ENCODE peak calls at places on chromosome 3, in eight cellular contexts. One of them, this sample, is unnamed.

GRCh38 chr3:185942907-185943306 is 5.1 kb upstream of the TRA2B start:
- DNase-seq in SW480: no peak
- DNase-seq in NCI-H1105 treated with DMSO at 0.1 percent for 48 hours: no peak
- DNase-seq in nucleus accumbens: no peak
- DNase-seq in stimulated activated CD4-positive, alpha-beta T cell treated with anti-CD3 and anti-CD28 coated beads, Interleukin-1b, Interleukin-23, amount 100 ng/mL, for 4 hours: no peak
- DNase-seq in EL: no peak
- DNase-seq in NCI-H2081: no peak
- DNase-seq in AG04450: no peak
- DNase-seq in this sample: no peak

GRCh38 chr3:60207833-60208367 is 1043.4 kb downstream of the FHIT start:
- DNase-seq in SW480: no peak
- DNase-seq in NCI-H1105 treated with DMSO at 0.1 percent for 48 hours: no peak
- DNase-seq in nucleus accumbens: no peak
- DNase-seq in stimulated activated CD4-positive, alpha-beta T cell treated with anti-CD3 and anti-CD28 coated beads, Interleukin-1b, Interleukin-23, amount 100 ng/mL, for 4 hours: no peak
- DNase-seq in EL: no peak
- DNase-seq in NCI-H2081: no peak
- DNase-seq in AG04450: no peak
- DNase-seq in this sample: no peak

GRCh38 chr3:162142511-162142910 is 645.9 kb downstream of the OTOL1 start:
- DNase-seq in SW480: no peak
- DNase-seq in NCI-H1105 treated with DMSO at 0.1 percent for 48 hours: no peak
- DNase-seq in nucleus accumbens: no peak
- DNase-seq in stimulated activated CD4-positive, alpha-beta T cell treated with anti-CD3 and anti-CD28 coated beads, Interleukin-1b, Interleukin-23, amount 100 ng/mL, for 4 hours: no peak
- DNase-seq in EL: peak
- DNase-seq in NCI-H2081: no peak
- DNase-seq in AG04450: no peak
- DNase-seq in this sample: no peak

GRCh38 chr3:27507515-27508266 is 23.5 kb upstream of the SLC4A7 start:
- DNase-seq in SW480: peak
- DNase-seq in NCI-H1105 treated with DMSO at 0.1 percent for 48 hours: peak
- DNase-seq in nucleus accumbens: no peak
- DNase-seq in stimulated activated CD4-positive, alpha-beta T cell treated with anti-CD3 and anti-CD28 coated beads, Interleukin-1b, Interleukin-23, amount 100 ng/mL, for 4 hours: no peak
- DNase-seq in EL: no peak
- DNase-seq in NCI-H2081: peak
- DNase-seq in AG04450: no peak
- DNase-seq in this sample: no peak

GRCh38 chr3:71228156-71228885 is 355.2 kb downstream of the FOXP1 start:
- DNase-seq in SW480: no peak
- DNase-seq in NCI-H1105 treated with DMSO at 0.1 percent for 48 hours: peak
- DNase-seq in nucleus accumbens: no peak
- DNase-seq in stimulated activated CD4-positive, alpha-beta T cell treated with anti-CD3 and anti-CD28 coated beads, Interleukin-1b, Interleukin-23, amount 100 ng/mL, for 4 hours: no peak
- DNase-seq in EL: no peak
- DNase-seq in NCI-H2081: peak
- DNase-seq in AG04450: no peak
- DNase-seq in this sample: no peak

GRCh38 chr3:48684054-48684349 is 1.7 kb downstream of the NCKIPSD start:
- DNase-seq in SW480: no peak
- DNase-seq in NCI-H1105 treated with DMSO at 0.1 percent for 48 hours: no peak
- DNase-seq in nucleus accumbens: no peak
- DNase-seq in stimulated activated CD4-positive, alpha-beta T cell treated with anti-CD3 and anti-CD28 coated beads, Interleukin-1b, Interleukin-23, amount 100 ng/mL, for 4 hours: no peak
- DNase-seq in EL: no peak
- DNase-seq in NCI-H2081: no peak
- DNase-seq in AG04450: no peak
- DNase-seq in this sample: no peak

GRCh38 chr3:58116985-58117384 is 93.8 kb downstream of the DNASE1L3 start:
- DNase-seq in SW480: no peak
- DNase-seq in NCI-H1105 treated with DMSO at 0.1 percent for 48 hours: no peak
- DNase-seq in nucleus accumbens: no peak
- DNase-seq in stimulated activated CD4-positive, alpha-beta T cell treated with anti-CD3 and anti-CD28 coated beads, Interleukin-1b, Interleukin-23, amount 100 ng/mL, for 4 hours: no peak
- DNase-seq in EL: no peak
- DNase-seq in NCI-H2081: no peak
- DNase-seq in AG04450: no peak
- DNase-seq in this sample: no peak

GRCh38 chr3:52405601-52406115 is 39.2 kb downstream of the SEMA3G start:
- DNase-seq in SW480: no peak
- DNase-seq in NCI-H1105 treated with DMSO at 0.1 percent for 48 hours: no peak
- DNase-seq in nucleus accumbens: no peak
- DNase-seq in stimulated activated CD4-positive, alpha-beta T cell treated with anti-CD3 and anti-CD28 coated beads, Interleukin-1b, Interleukin-23, amount 100 ng/mL, for 4 hours: no peak
- DNase-seq in EL: no peak
- DNase-seq in NCI-H2081: no peak
- DNase-seq in AG04450: no peak
- DNase-seq in this sample: no peak

GRCh38 chr3:167350245-167350862 is 29.7 kb downstream of the ZBBX start:
- DNase-seq in SW480: peak
- DNase-seq in NCI-H1105 treated with DMSO at 0.1 percent for 48 hours: peak
- DNase-seq in nucleus accumbens: no peak
- DNase-seq in stimulated activated CD4-positive, alpha-beta T cell treated with anti-CD3 and anti-CD28 coated beads, Interleukin-1b, Interleukin-23, amount 100 ng/mL, for 4 hours: no peak
- DNase-seq in EL: no peak
- DNase-seq in NCI-H2081: peak
- DNase-seq in AG04450: no peak
- DNase-seq in this sample: no peak

GRCh38 chr3:164235239-164235728 is 843.0 kb downstream of the SI start:
- DNase-seq in SW480: no peak
- DNase-seq in NCI-H1105 treated with DMSO at 0.1 percent for 48 hours: no peak
- DNase-seq in nucleus accumbens: no peak
- DNase-seq in stimulated activated CD4-positive, alpha-beta T cell treated with anti-CD3 and anti-CD28 coated beads, Interleukin-1b, Interleukin-23, amount 100 ng/mL, for 4 hours: no peak
- DNase-seq in EL: no peak
- DNase-seq in NCI-H2081: no peak
- DNase-seq in AG04450: no peak
- DNase-seq in this sample: no peak

GRCh38 chr3:60269829-60270266 is 981.4 kb downstream of the FHIT start:
- DNase-seq in SW480: no peak
- DNase-seq in NCI-H1105 treated with DMSO at 0.1 percent for 48 hours: no peak
- DNase-seq in nucleus accumbens: no peak
- DNase-seq in stimulated activated CD4-positive, alpha-beta T cell treated with anti-CD3 and anti-CD28 coated beads, Interleukin-1b, Interleukin-23, amount 100 ng/mL, for 4 hours: no peak
- DNase-seq in EL: no peak
- DNase-seq in NCI-H2081: no peak
- DNase-seq in AG04450: no peak
- DNase-seq in this sample: no peak

GRCh38 chr3:124107074-124107473 is 115.2 kb upstream of the ROPN1 start:
- DNase-seq in SW480: no peak
- DNase-seq in NCI-H1105 treated with DMSO at 0.1 percent for 48 hours: no peak
- DNase-seq in nucleus accumbens: no peak
- DNase-seq in stimulated activated CD4-positive, alpha-beta T cell treated with anti-CD3 and anti-CD28 coated beads, Interleukin-1b, Interleukin-23, amount 100 ng/mL, for 4 hours: no peak
- DNase-seq in EL: no peak
- DNase-seq in NCI-H2081: no peak
- DNase-seq in AG04450: no peak
- DNase-seq in this sample: no peak

GRCh38 chr3:158330820-158331219 is 220.9 kb downstream of the RSRC1 start:
- DNase-seq in SW480: peak
- DNase-seq in NCI-H1105 treated with DMSO at 0.1 percent for 48 hours: no peak
- DNase-seq in nucleus accumbens: no peak
- DNase-seq in stimulated activated CD4-positive, alpha-beta T cell treated with anti-CD3 and anti-CD28 coated beads, Interleukin-1b, Interleukin-23, amount 100 ng/mL, for 4 hours: no peak
- DNase-seq in EL: peak
- DNase-seq in NCI-H2081: no peak
- DNase-seq in AG04450: no peak
- DNase-seq in this sample: no peak

GRCh38 chr3:46565607-46566039 is 479 bp downstream of the LRRC2 start:
- DNase-seq in SW480: peak
- DNase-seq in NCI-H1105 treated with DMSO at 0.1 percent for 48 hours: no peak
- DNase-seq in nucleus accumbens: no peak
- DNase-seq in stimulated activated CD4-positive, alpha-beta T cell treated with anti-CD3 and anti-CD28 coated beads, Interleukin-1b, Interleukin-23, amount 100 ng/mL, for 4 hours: no peak
- DNase-seq in EL: no peak
- DNase-seq in NCI-H2081: no peak
- DNase-seq in AG04450: no peak
- DNase-seq in this sample: no peak

GRCh38 chr3:147355104-147355854 is 51.1 kb downstream of the ZIC4 start:
- DNase-seq in SW480: no peak
- DNase-seq in NCI-H1105 treated with DMSO at 0.1 percent for 48 hours: no peak
- DNase-seq in nucleus accumbens: no peak
- DNase-seq in stimulated activated CD4-positive, alpha-beta T cell treated with anti-CD3 and anti-CD28 coated beads, Interleukin-1b, Interleukin-23, amount 100 ng/mL, for 4 hours: no peak
- DNase-seq in EL: no peak
- DNase-seq in NCI-H2081: no peak
- DNase-seq in AG04450: no peak
- DNase-seq in this sample: no peak

GRCh38 chr3:123907720-123908119 is 23.6 kb upstream of the MYLK start:
- DNase-seq in SW480: no peak
- DNase-seq in NCI-H1105 treated with DMSO at 0.1 percent for 48 hours: no peak
- DNase-seq in nucleus accumbens: no peak
- DNase-seq in stimulated activated CD4-positive, alpha-beta T cell treated with anti-CD3 and anti-CD28 coated beads, Interleukin-1b, Interleukin-23, amount 100 ng/mL, for 4 hours: no peak
- DNase-seq in EL: no peak
- DNase-seq in NCI-H2081: no peak
- DNase-seq in AG04450: no peak
- DNase-seq in this sample: no peak

GRCh38 chr3:38153221-38153620 is 12.1 kb upstream of the OXSR1 start:
- DNase-seq in SW480: no peak
- DNase-seq in NCI-H1105 treated with DMSO at 0.1 percent for 48 hours: no peak
- DNase-seq in nucleus accumbens: no peak
- DNase-seq in stimulated activated CD4-positive, alpha-beta T cell treated with anti-CD3 and anti-CD28 coated beads, Interleukin-1b, Interleukin-23, amount 100 ng/mL, for 4 hours: no peak
- DNase-seq in EL: no peak
- DNase-seq in NCI-H2081: no peak
- DNase-seq in AG04450: no peak
- DNase-seq in this sample: no peak

GRCh38 chr3:170536712-170537111 is 49.2 kb downstream of the SLC7A14 start:
- DNase-seq in SW480: no peak
- DNase-seq in NCI-H1105 treated with DMSO at 0.1 percent for 48 hours: no peak
- DNase-seq in nucleus accumbens: no peak
- DNase-seq in stimulated activated CD4-positive, alpha-beta T cell treated with anti-CD3 and anti-CD28 coated beads, Interleukin-1b, Interleukin-23, amount 100 ng/mL, for 4 hours: no peak
- DNase-seq in EL: peak
- DNase-seq in NCI-H2081: no peak
- DNase-seq in AG04450: no peak
- DNase-seq in this sample: no peak

GRCh38 chr3:52237659-52238172 is 1.2 kb downstream of the TWF2 start:
- DNase-seq in SW480: peak
- DNase-seq in NCI-H1105 treated with DMSO at 0.1 percent for 48 hours: no peak
- DNase-seq in nucleus accumbens: no peak
- DNase-seq in stimulated activated CD4-positive, alpha-beta T cell treated with anti-CD3 and anti-CD28 coated beads, Interleukin-1b, Interleukin-23, amount 100 ng/mL, for 4 hours: no peak
- DNase-seq in EL: peak
- DNase-seq in NCI-H2081: peak
- DNase-seq in AG04450: peak
- DNase-seq in this sample: no peak

GRCh38 chr3:11549580-11550140 is 94.1 kb downstream of the VGLL4 start:
- DNase-seq in SW480: no peak
- DNase-seq in NCI-H1105 treated with DMSO at 0.1 percent for 48 hours: no peak
- DNase-seq in nucleus accumbens: no peak
- DNase-seq in stimulated activated CD4-positive, alpha-beta T cell treated with anti-CD3 and anti-CD28 coated beads, Interleukin-1b, Interleukin-23, amount 100 ng/mL, for 4 hours: no peak
- DNase-seq in EL: no peak
- DNase-seq in NCI-H2081: no peak
- DNase-seq in AG04450: no peak
- DNase-seq in this sample: no peak

GRCh38 chr3:129003578-129004112 is 2.5 kb downstream of the EFCC1 start:
- DNase-seq in SW480: peak
- DNase-seq in NCI-H1105 treated with DMSO at 0.1 percent for 48 hours: peak
- DNase-seq in nucleus accumbens: no peak
- DNase-seq in stimulated activated CD4-positive, alpha-beta T cell treated with anti-CD3 and anti-CD28 coated beads, Interleukin-1b, Interleukin-23, amount 100 ng/mL, for 4 hours: peak
- DNase-seq in EL: no peak
- DNase-seq in NCI-H2081: peak
- DNase-seq in AG04450: no peak
- DNase-seq in this sample: peak

GRCh38 chr3:146313411-146314111 is 62.7 kb upstream of the PLSCR4 start:
- DNase-seq in SW480: no peak
- DNase-seq in NCI-H1105 treated with DMSO at 0.1 percent for 48 hours: no peak
- DNase-seq in nucleus accumbens: no peak
- DNase-seq in stimulated activated CD4-positive, alpha-beta T cell treated with anti-CD3 and anti-CD28 coated beads, Interleukin-1b, Interleukin-23, amount 100 ng/mL, for 4 hours: no peak
- DNase-seq in EL: peak
- DNase-seq in NCI-H2081: no peak
- DNase-seq in AG04450: peak
- DNase-seq in this sample: no peak

GRCh38 chr3:16309558-16309957 is 44.5 kb downstream of the OXNAD1 start:
- DNase-seq in SW480: peak
- DNase-seq in NCI-H1105 treated with DMSO at 0.1 percent for 48 hours: no peak
- DNase-seq in nucleus accumbens: no peak
- DNase-seq in stimulated activated CD4-positive, alpha-beta T cell treated with anti-CD3 and anti-CD28 coated beads, Interleukin-1b, Interleukin-23, amount 100 ng/mL, for 4 hours: no peak
- DNase-seq in EL: peak
- DNase-seq in NCI-H2081: no peak
- DNase-seq in AG04450: no peak
- DNase-seq in this sample: no peak

GRCh38 chr3:40923130-40923529 is 276.2 kb upstream of the CTNNB1 start:
- DNase-seq in SW480: no peak
- DNase-seq in NCI-H1105 treated with DMSO at 0.1 percent for 48 hours: no peak
- DNase-seq in nucleus accumbens: no peak
- DNase-seq in stimulated activated CD4-positive, alpha-beta T cell treated with anti-CD3 and anti-CD28 coated beads, Interleukin-1b, Interleukin-23, amount 100 ng/mL, for 4 hours: no peak
- DNase-seq in EL: no peak
- DNase-seq in NCI-H2081: no peak
- DNase-seq in AG04450: no peak
- DNase-seq in this sample: no peak

GRCh38 chr3:127441764-127442163 is 148.8 kb downstream of the TPRA1 start:
- DNase-seq in SW480: no peak
- DNase-seq in NCI-H1105 treated with DMSO at 0.1 percent for 48 hours: no peak
- DNase-seq in nucleus accumbens: no peak
- DNase-seq in stimulated activated CD4-positive, alpha-beta T cell treated with anti-CD3 and anti-CD28 coated beads, Interleukin-1b, Interleukin-23, amount 100 ng/mL, for 4 hours: no peak
- DNase-seq in EL: no peak
- DNase-seq in NCI-H2081: no peak
- DNase-seq in AG04450: no peak
- DNase-seq in this sample: no peak

GRCh38 chr3:57354768-57355167 is 62.3 kb upstream of the ASB14 start:
- DNase-seq in SW480: no peak
- DNase-seq in NCI-H1105 treated with DMSO at 0.1 percent for 48 hours: no peak
- DNase-seq in nucleus accumbens: no peak
- DNase-seq in stimulated activated CD4-positive, alpha-beta T cell treated with anti-CD3 and anti-CD28 coated beads, Interleukin-1b, Interleukin-23, amount 100 ng/mL, for 4 hours: no peak
- DNase-seq in EL: no peak
- DNase-seq in NCI-H2081: no peak
- DNase-seq in AG04450: no peak
- DNase-seq in this sample: no peak

GRCh38 chr3:188170461-188171459 is 16.8 kb downstream of the LPP start:
- DNase-seq in SW480: no peak
- DNase-seq in NCI-H1105 treated with DMSO at 0.1 percent for 48 hours: no peak
- DNase-seq in nucleus accumbens: no peak
- DNase-seq in stimulated activated CD4-positive, alpha-beta T cell treated with anti-CD3 and anti-CD28 coated beads, Interleukin-1b, Interleukin-23, amount 100 ng/mL, for 4 hours: peak
- DNase-seq in EL: no peak
- DNase-seq in NCI-H2081: no peak
- DNase-seq in AG04450: no peak
- DNase-seq in this sample: peak

GRCh38 chr3:174156200-174156599 is 702.9 kb upstream of the NAALADL2 start:
- DNase-seq in SW480: no peak
- DNase-seq in NCI-H1105 treated with DMSO at 0.1 percent for 48 hours: no peak
- DNase-seq in nucleus accumbens: no peak
- DNase-seq in stimulated activated CD4-positive, alpha-beta T cell treated with anti-CD3 and anti-CD28 coated beads, Interleukin-1b, Interleukin-23, amount 100 ng/mL, for 4 hours: no peak
- DNase-seq in EL: no peak
- DNase-seq in NCI-H2081: peak
- DNase-seq in AG04450: no peak
- DNase-seq in this sample: no peak

GRCh38 chr3:152375546-152375945 is 106.8 kb downstream of the MBNL1 start:
- DNase-seq in SW480: no peak
- DNase-seq in NCI-H1105 treated with DMSO at 0.1 percent for 48 hours: no peak
- DNase-seq in nucleus accumbens: no peak
- DNase-seq in stimulated activated CD4-positive, alpha-beta T cell treated with anti-CD3 and anti-CD28 coated beads, Interleukin-1b, Interleukin-23, amount 100 ng/mL, for 4 hours: no peak
- DNase-seq in EL: peak
- DNase-seq in NCI-H2081: no peak
- DNase-seq in AG04450: no peak
- DNase-seq in this sample: no peak

GRCh38 chr3:149455989-149456388 is 18.5 kb upstream of the TM4SF4 start:
- DNase-seq in SW480: no peak
- DNase-seq in NCI-H1105 treated with DMSO at 0.1 percent for 48 hours: no peak
- DNase-seq in nucleus accumbens: no peak
- DNase-seq in stimulated activated CD4-positive, alpha-beta T cell treated with anti-CD3 and anti-CD28 coated beads, Interleukin-1b, Interleukin-23, amount 100 ng/mL, for 4 hours: no peak
- DNase-seq in EL: no peak
- DNase-seq in NCI-H2081: no peak
- DNase-seq in AG04450: no peak
- DNase-seq in this sample: no peak

GRCh38 chr3:116453676-116454346 is 8.5 kb upstream of the LSAMP start:
- DNase-seq in SW480: peak
- DNase-seq in NCI-H1105 treated with DMSO at 0.1 percent for 48 hours: peak
- DNase-seq in nucleus accumbens: no peak
- DNase-seq in stimulated activated CD4-positive, alpha-beta T cell treated with anti-CD3 and anti-CD28 coated beads, Interleukin-1b, Interleukin-23, amount 100 ng/mL, for 4 hours: no peak
- DNase-seq in EL: no peak
- DNase-seq in NCI-H2081: peak
- DNase-seq in AG04450: no peak
- DNase-seq in this sample: no peak

GRCh38 chr3:55512586-55513343 is 25.7 kb upstream of the WNT5A start:
- DNase-seq in SW480: no peak
- DNase-seq in NCI-H1105 treated with DMSO at 0.1 percent for 48 hours: no peak
- DNase-seq in nucleus accumbens: no peak
- DNase-seq in stimulated activated CD4-positive, alpha-beta T cell treated with anti-CD3 and anti-CD28 coated beads, Interleukin-1b, Interleukin-23, amount 100 ng/mL, for 4 hours: no peak
- DNase-seq in EL: no peak
- DNase-seq in NCI-H2081: no peak
- DNase-seq in AG04450: no peak
- DNase-seq in this sample: no peak